ENCODE peak calls at places on chromosomes 4 and X, in nine cellular contexts. Z is HCT116, H is dorsolateral prefrontal cortex, V is fibroblast of lung, W is WERI-Rb-1, F is ovary, G is AG04450, S is body of pancreas, U is OCI-LY7. K is an unnamed sample.

GRCh38 chr4:172983014-172983413 is 185.6 kb upstream of the GALNT7 start:
- DNase-seq in Z (no peak), H (no peak), V (peak), W (no peak), F (no peak), G (no peak), S (no peak), U (no peak), K (no peak)

GRCh38 chrX:129000797-129001196 is 522.5 kb downstream of the SMARCA1 start:
- DNase-seq in Z (no peak), H (no peak), V (no peak), W (no peak), F (no peak), G (no peak), S (no peak), U (no peak), K (no peak)

GRCh38 chr4:33302298-33302697 is 2582.1 kb downstream of the PCDH7 start:
- DNase-seq in Z (no peak), H (no peak), V (peak), W (no peak), F (no peak), G (no peak), S (no peak), U (no peak), K (no peak)

GRCh38 chr4:8675906-8676305 is 83.3 kb downstream of the CPZ start:
- DNase-seq in Z (no peak), H (no peak), V (no peak), W (no peak), F (no peak), G (no peak), S (no peak), U (no peak), K (no peak)

GRCh38 chr4:5460106-5460801 is 248.1 kb downstream of the EVC2 start:
- DNase-seq in Z (peak), H (peak), V (peak), W (peak), F (no peak), G (peak), S (peak), U (peak), K (no peak)

GRCh38 chrX:135697614-135698013 is 15.8 kb upstream of the CT45A1 start:
- DNase-seq in Z (no peak), H (no peak), V (no peak), W (no peak), F (no peak), G (no peak), S (no peak), U (no peak), K (no peak)

GRCh38 chrX:149682031-149682430 is 29.8 kb upstream of the MAGEA11 start:
- DNase-seq in Z (no peak), H (no peak), V (no peak), W (no peak), F (no peak), G (no peak), S (no peak), U (no peak), K (no peak)

GRCh38 chr4:113952452-113953029 is 26.9 kb downstream of the ARSJ start:
- DNase-seq in Z (peak), H (no peak), V (peak), W (peak), F (no peak), G (no peak), S (peak), U (peak), K (no peak)

GRCh38 chr4:14110407-14110806 is 482.9 kb upstream of the BOD1L1 start:
- DNase-seq in Z (no peak), H (no peak), V (peak), W (no peak), F (no peak), G (peak), S (no peak), U (no peak), K (peak)

GRCh38 chr4:81757706-81758105 is 286.0 kb upstream of the RASGEF1B start:
- DNase-seq in Z (no peak), H (no peak), V (no peak), W (no peak), F (no peak), G (no peak), S (peak), U (no peak), K (no peak)

GRCh38 chr4:41111796-41112195 is 102.5 kb downstream of the APBB2 start:
- DNase-seq in Z (no peak), H (no peak), V (no peak), W (no peak), F (no peak), G (no peak), S (no peak), U (no peak), K (no peak)

GRCh38 chr4:182973421-182974340 is 56.5 kb upstream of the DCTD start:
- DNase-seq in Z (no peak), H (no peak), V (peak), W (no peak), F (no peak), G (no peak), S (no peak), U (no peak), K (no peak)

GRCh38 chrX:72540318-72540717 is 32.3 kb downstream of the HDAC8 start:
- DNase-seq in Z (no peak), H (no peak), V (peak), W (no peak), F (no peak), G (peak), S (no peak), U (peak), K (no peak)

GRCh38 chr4:168509786-168510185 is 12.9 kb downstream of the PALLD start:
- DNase-seq in Z (no peak), H (no peak), V (peak), W (no peak), F (no peak), G (peak), S (no peak), U (no peak), K (no peak)

GRCh38 chr4:107760281-107760947 is 40.4 kb upstream of the PAPSS1 start:
- DNase-seq in Z (no peak), H (no peak), V (no peak), W (no peak), F (no peak), G (no peak), S (peak), U (no peak), K (no peak)

GRCh38 chr4:117637347-117637746 is 396.9 kb upstream of the NDST3 start:
- DNase-seq in Z (no peak), H (no peak), V (no peak), W (no peak), F (no peak), G (no peak), S (no peak), U (no peak), K (no peak)

GRCh38 chrX:40866878-40867277 is 131.5 kb upstream of the MED14 start:
- DNase-seq in Z (no peak), H (no peak), V (peak), W (no peak), F (no peak), G (no peak), S (peak), U (no peak), K (no peak)

GRCh38 chr4:37664696-37665095 is 21.5 kb downstream of the RELL1 start:
- DNase-seq in Z (no peak), H (no peak), V (no peak), W (no peak), F (no peak), G (no peak), S (no peak), U (no peak), K (no peak)

GRCh38 chr4:37666625-37667071 is 19.5 kb downstream of the RELL1 start:
- DNase-seq in Z (peak), H (no peak), V (peak), W (no peak), F (no peak), G (peak), S (peak), U (no peak), K (peak)

GRCh38 chr4:37670249-37670648 is 15.9 kb downstream of the RELL1 start:
- DNase-seq in Z (no peak), H (no peak), V (no peak), W (no peak), F (no peak), G (no peak), S (no peak), U (no peak), K (no peak)

GRCh38 chr4:37665347-37666009 is 20.7 kb downstream of the RELL1 start:
- DNase-seq in Z (no peak), H (no peak), V (no peak), W (no peak), F (no peak), G (no peak), S (no peak), U (no peak), K (no peak)

DNA sequence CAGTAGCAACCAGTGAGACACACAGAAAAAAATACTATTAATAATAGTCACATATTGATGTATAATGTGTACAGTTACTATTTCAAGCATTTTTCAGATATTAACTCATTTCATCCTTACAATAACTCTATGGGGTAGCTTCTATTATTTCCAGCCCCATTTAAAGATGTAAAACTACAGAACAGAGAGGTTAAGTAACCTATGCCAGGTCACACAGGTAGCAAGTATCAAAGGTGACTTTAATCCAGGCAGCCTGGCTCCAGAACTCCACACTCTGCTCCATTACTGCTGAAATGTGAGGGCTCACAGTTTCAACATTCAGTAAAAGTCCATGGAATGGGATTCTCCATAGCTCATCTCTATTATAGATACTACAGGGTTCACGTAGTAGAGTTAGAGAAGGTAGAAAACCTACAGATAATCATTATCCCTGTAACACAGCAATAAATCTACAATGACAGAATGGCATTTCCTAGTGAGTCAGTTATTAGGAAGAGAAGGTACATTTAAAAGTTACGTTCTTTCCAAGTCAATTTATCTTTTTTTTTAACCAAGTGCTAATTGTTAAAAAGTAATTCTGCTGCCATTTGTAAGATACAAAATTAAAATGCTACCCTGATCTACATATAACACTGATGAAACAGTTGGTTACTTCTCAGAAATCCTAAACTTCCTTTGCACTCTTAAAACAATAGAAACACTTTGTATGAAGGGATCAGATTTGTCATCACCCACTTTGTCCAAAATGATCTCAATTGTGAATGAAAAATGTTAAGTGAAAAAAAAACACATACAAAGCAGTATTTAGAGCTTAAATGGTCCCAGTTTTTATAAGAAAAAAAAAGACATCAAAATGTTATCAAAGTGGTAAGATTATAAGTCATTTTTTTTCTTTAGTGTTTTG is 18.7 kb downstream of the RELL1 start:
- DNase-seq in Z (no peak), H (no peak), V (no peak), W (no peak), F (no peak), G (no peak), S (no peak), U (no peak), K (no peak)
- H3K27ac ChIP-seq in Z (peak), H (no peak), V (peak), W (no peak), F (no peak), G (peak), S (no peak), U (no peak), K (peak)

DNA sequence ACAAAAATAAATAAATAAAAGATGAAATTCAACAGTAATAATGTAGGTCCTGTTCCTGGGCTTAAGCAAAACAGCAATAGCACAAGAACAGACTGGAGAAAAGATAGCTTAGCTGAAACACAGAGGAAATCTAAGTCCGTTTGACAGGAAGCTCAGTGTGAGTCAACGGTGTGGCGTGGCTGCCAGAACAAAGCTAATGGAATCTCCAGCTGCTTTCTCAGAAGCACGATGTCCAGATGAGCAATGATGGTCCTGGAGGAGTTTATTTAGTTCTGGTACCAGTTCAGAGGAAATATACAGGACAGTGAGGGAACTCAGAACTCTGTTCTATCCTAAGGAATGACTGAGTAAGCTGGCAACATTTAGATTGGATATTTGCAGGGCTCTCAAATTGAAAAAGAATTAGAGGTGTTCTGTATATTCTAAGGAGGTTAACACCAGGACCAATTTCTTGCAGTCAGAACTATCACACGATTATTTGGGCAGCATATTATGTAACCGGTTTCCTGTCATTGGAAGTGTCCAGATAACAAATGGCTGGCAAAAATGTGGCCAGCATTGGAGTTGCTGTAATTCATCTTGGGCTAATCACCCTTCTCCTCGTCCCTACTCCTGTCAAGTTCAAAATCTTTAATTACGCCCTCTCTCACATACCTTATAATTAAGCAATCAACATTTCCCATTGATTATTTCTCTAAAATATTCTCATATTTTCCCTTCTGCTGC is 12.7 kb downstream of the GAB3 start:
- DNase-seq in Z (no peak), H (no peak), V (peak), W (no peak), F (peak), G (no peak), S (peak), U (no peak), K (no peak)
- H3K27ac ChIP-seq in Z (no peak), H (no peak), V (peak), W (no peak), F (no peak), G (peak), S (no peak), U (no peak), K (peak)

GRCh38 chrX:13102636-13103035 is 58.2 kb upstream of the FAM9C start:
- DNase-seq in Z (no peak), H (no peak), V (peak), W (no peak), F (no peak), G (no peak), S (no peak), U (no peak), K (no peak)
- H3K27ac ChIP-seq in Z (no peak), H (no peak), V (no peak), W (no peak), F (no peak), G (no peak), S (no peak), U (no peak), K (peak)

GRCh38 chrX:56766554-56767412 is 37.7 kb downstream of the NBDY start:
- DNase-seq in Z (no peak), H (no peak), V (peak), W (no peak), F (no peak), G (no peak), S (no peak), U (no peak), K (no peak)
- H3K27ac ChIP-seq in Z (no peak), H (no peak), V (no peak), W (peak), F (peak), G (peak), S (no peak), U (no peak), K (no peak)

DNA sequence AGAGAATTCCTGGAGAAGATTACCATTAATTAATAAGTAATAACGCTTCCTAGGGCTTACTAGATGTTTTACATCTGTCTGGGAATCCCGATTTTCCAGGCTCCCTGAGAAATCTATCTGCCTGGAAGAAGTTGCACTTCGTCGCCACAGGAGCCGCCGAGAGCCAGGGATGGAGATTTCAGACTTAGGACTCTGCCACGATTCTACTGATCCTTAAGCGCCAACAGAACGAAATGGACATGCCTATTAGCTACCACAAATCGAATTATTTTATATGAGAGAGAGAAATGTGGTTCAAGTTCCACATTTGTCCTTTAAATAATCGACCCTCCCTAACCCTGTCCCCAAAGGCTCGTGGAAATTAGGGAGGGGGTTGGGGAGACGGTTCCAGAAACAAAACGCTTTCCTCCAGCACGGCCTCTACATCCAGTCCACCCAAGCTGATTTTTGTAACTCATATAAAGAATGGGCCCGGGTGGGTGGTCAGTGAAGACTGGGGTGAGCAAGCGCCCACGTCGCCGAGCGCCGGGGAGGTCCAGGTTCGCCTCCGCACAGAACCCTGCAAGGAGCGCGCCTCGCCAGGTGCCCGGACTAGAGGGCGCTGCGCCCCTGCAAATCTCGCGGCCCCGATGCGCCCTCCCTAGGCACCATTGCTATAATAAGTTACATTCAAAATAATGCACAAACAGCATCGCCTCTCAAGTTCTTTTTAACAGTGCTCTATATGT is 1.9 kb upstream of the FAT1 start:
- DNase-seq in Z (peak), H (peak), V (peak), W (no peak), F (peak), G (peak), S (peak), U (no peak), K (no peak)
- H3K27ac ChIP-seq in Z (peak), H (peak), V (peak), W (no peak), F (peak), G (peak), S (peak), U (no peak), K (peak)

GRCh38 chrX:13304052-13304451 is 15.8 kb downstream of the ATXN3L start:
- DNase-seq in Z (no peak), H (no peak), V (peak), W (no peak), F (no peak), G (no peak), S (no peak), U (no peak), K (no peak)
- H3K27ac ChIP-seq in Z (no peak), H (no peak), V (no peak), W (peak), F (no peak), G (no peak), S (no peak), U (no peak), K (no peak)